ENCODE peak calls at places on chromosomes 2 and 18, in five cellular contexts. W is SHP77 treated with DMSO at 0.1 percent for 48 hours; L is activated CD8-positive, alpha-beta memory T cell treated with anti-CD3 and anti-CD28 coated beads for 4 hours; Z is HEK293T; C is mammary epithelial cell. O is an unnamed sample.

GRCh38 chr2:115999039-115999438 is 1556.6 kb downstream of the DPP10 start:
- DNase-seq in W (no peak), L (no peak), Z (no peak), C (no peak), O (no peak)

GRCh38 chr2:203599509-203599908 is 64.4 kb upstream of the RAPH1 start:
- DNase-seq in W (no peak), L (no peak), Z (no peak), C (no peak), O (no peak)

GRCh38 chr2:5698171-5698570 is 6.0 kb downstream of the SOX11 start:
- DNase-seq in W (no peak), L (no peak), Z (no peak), C (no peak), O (no peak)

GRCh38 chr2:44951124-44951523 is 9.6 kb downstream of the SIX3 start:
- DNase-seq in W (no peak), L (no peak), Z (no peak), C (no peak), O (no peak)

GRCh38 chr2:24050041-24050655 is 607 bp downstream of the FKBP1B start:
- DNase-seq in W (no peak), L (no peak), Z (peak), C (peak), O (peak)

GRCh38 chr2:177882501-177882900 is 190.1 kb downstream of the PDE11A start:
- DNase-seq in W (no peak), L (no peak), Z (no peak), C (no peak), O (no peak)

GRCh38 chr2:118130385-118130784 is 42.1 kb downstream of the INSIG2 start:
- DNase-seq in W (no peak), L (no peak), Z (no peak), C (peak), O (peak)

GRCh38 chr2:70565039-70565731 is 11.6 kb upstream of the TGFA start:
- DNase-seq in W (no peak), L (no peak), Z (no peak), C (no peak), O (peak)

GRCh38 chr2:143205106-143205764 is 76.0 kb downstream of the ARHGAP15 start:
- DNase-seq in W (no peak), L (no peak), Z (no peak), C (peak), O (no peak)

GRCh38 chr2:240643093-240643810 is 18.0 kb downstream of the GPR35 start:
- DNase-seq in W (no peak), L (no peak), Z (no peak), C (no peak), O (no peak)

GRCh38 chr2:43724728-43725526 is 48.7 kb upstream of the C1GALT1C1L start:
- DNase-seq in W (no peak), L (no peak), Z (no peak), C (no peak), O (no peak)

GRCh38 chr18:9975658-9976057 is 61.8 kb downstream of the VAPA start:
- DNase-seq in W (no peak), L (no peak), Z (no peak), C (no peak), O (no peak)

GRCh38 chr18:33804258-33804657 is 226.2 kb downstream of the ASXL3 start:
- DNase-seq in W (no peak), L (no peak), Z (peak), C (peak), O (peak)

GRCh38 chr2:201654611-201655384 is 11.5 kb upstream of the TMEM237 start:
- DNase-seq in W (no peak), L (no peak), Z (no peak), C (no peak), O (no peak)

GRCh38 chr2:210277133-210277532 is 37.8 kb downstream of the MYL1 start:
- DNase-seq in W (no peak), L (no peak), Z (no peak), C (no peak), O (no peak)

GRCh38 chr2:216545359-216545758 is 46.7 kb downstream of the RPL37A start:
- DNase-seq in W (no peak), L (no peak), Z (no peak), C (no peak), O (no peak)

GRCh38 chr2:28716265-28716865 is 35.3 kb upstream of the PPP1CB start:
- DNase-seq in W (peak), L (no peak), Z (peak), C (peak), O (peak)

GRCh38 chr2:102224824-102225739 is 38.3 kb downstream of the IL1RL2 start:
- DNase-seq in W (no peak), L (no peak), Z (no peak), C (peak), O (no peak)

GRCh38 chr2:231590614-231591013 is 2.0 kb upstream of the TEX44 start:
- DNase-seq in W (no peak), L (no peak), Z (no peak), C (no peak), O (peak)

GRCh38 chr2:105977212-105977611 is 216.9 kb downstream of the UXS1 start:
- DNase-seq in W (no peak), L (no peak), Z (no peak), C (peak), O (no peak)

GRCh38 chr2:128275498-128276045 is 43.1 kb downstream of the HS6ST1 start:
- DNase-seq in W (no peak), L (no peak), Z (no peak), C (no peak), O (no peak)

GRCh38 chr18:12246849-12247808 is 7.0 kb upstream of the CIDEA start:
- DNase-seq in W (no peak), L (no peak), Z (no peak), C (no peak), O (no peak)

GRCh38 chr2:178324072-178324471 is 126.9 kb downstream of the PRKRA start:
- DNase-seq in W (no peak), L (no peak), Z (no peak), C (no peak), O (no peak)

GRCh38 chr18:48297139-48297538 is 112.0 kb downstream of the ZBTB7C start:
- DNase-seq in W (no peak), L (no peak), Z (no peak), C (no peak), O (no peak)

GRCh38 chr2:209977386-209978239 is 24.8 kb upstream of the RPE start:
- DNase-seq in W (peak), L (no peak), Z (no peak), C (peak), O (peak)

O was measured in SJCRH30.